ENCODE peak calls at places on chromosome 3, in four cellular contexts. A is foreskin fibroblast, H is kidney, M is A673. S is an unnamed sample.
A peak's percentile ranks its signal among the peaks of the same experiment; 100 is the strongest.

GRCh38 chr3:182234881-182235280 is 523.2 kb downstream of the SOX2 start:
- DNase-seq in A (no peak), H (no peak), M (no peak), S (no peak)

GRCh38 chr3:107598926-107599754 is 76.4 kb downstream of the BBX start:
- DNase-seq in H (peak; percentile 64), A (peak; percentile 29), M (no peak), S (peak; percentile 60)

GRCh38 chr3:122993573-122993972 is 34.0 kb downstream of the SEMA5B start:
- DNase-seq in H (no peak), M (no peak), A (no peak), S (no peak)

GRCh38 chr3:49495016-49495415 is 24.9 kb downstream of the DAG1 start:
- DNase-seq in A (no peak), M (no peak), H (no peak), S (no peak)

GRCh38 chr3:148173836-148174235 is 523.9 kb upstream of the AGTR1 start:
- DNase-seq in M (no peak), H (no peak), A (peak; percentile 10), S (no peak)

GRCh38 chr3:186060222-186060621 is 48.7 kb downstream of the ETV5 start:
- DNase-seq in A (no peak), M (no peak), H (no peak), S (no peak)

GRCh38 chr3:81728766-81729544 is 32.5 kb downstream of the GBE1 start:
- DNase-seq in H (no peak), A (peak; percentile 44), M (no peak), S (peak; percentile 61)

GRCh38 chr3:145849115-145849514 is 311.9 kb downstream of the PLOD2 start:
- DNase-seq in M (no peak), H (no peak), A (no peak), S (no peak)

GRCh38 chr3:71080517-71081083 is 502.9 kb downstream of the FOXP1 start:
- DNase-seq in M (no peak), A (no peak), H (no peak), S (no peak)

GRCh38 chr3:31777092-31777491 is 204.0 kb downstream of the OSBPL10 start:
- DNase-seq in H (no peak), M (no peak), A (peak; percentile 38), S (no peak)

GRCh38 chr3:164340273-164340672 is 738.0 kb downstream of the SI start:
- DNase-seq in A (no peak), H (no peak), M (no peak), S (no peak)

GRCh38 chr3:13420051-13420816 is at the start of gene NUP210:
- DNase-seq in A (no peak), M (no peak), H (peak; percentile 81), S (no peak)

GRCh38 chr3:154851644-154852043 is 228.5 kb upstream of the MME start:
- DNase-seq in H (no peak), M (no peak), A (no peak), S (no peak)

GRCh38 chr3:188720636-188721035 is 451.1 kb upstream of the TPRG1 start:
- DNase-seq in A (peak; percentile 61), M (no peak), H (no peak), S (peak; percentile 43)

GRCh38 chr3:148723591-148723990 is 25.9 kb downstream of the AGTR1 start:
- DNase-seq in M (no peak), H (no peak), A (peak; percentile 71), S (peak; percentile 41)

GRCh38 chr3:133988631-133989161 is 41.0 kb downstream of the SLCO2A1 start:
- DNase-seq in H (no peak), M (no peak), A (no peak), S (no peak)

GRCh38 chr3:34675383-34676120 is 877.1 kb downstream of the PDCD6IP start:
- DNase-seq in A (no peak), H (no peak), M (no peak), S (no peak)

GRCh38 chr3:4935347-4935746 is 43.9 kb upstream of the BHLHE40 start:
- DNase-seq in A (no peak), H (no peak), M (no peak), S (no peak)

GRCh38 chr3:195591852-195592251 is 8.1 kb upstream of the APOD start:
- DNase-seq in A (peak; percentile 66), H (no peak), M (no peak), S (no peak)

GRCh38 chr3:187870360-187871203 is 125.3 kb upstream of the BCL6 start:
- DNase-seq in M (no peak), H (no peak), A (no peak), S (no peak)

GRCh38 chr3:195135921-195136320 is 135.0 kb downstream of the XXYLT1 start:
- DNase-seq in H (no peak), M (no peak), A (no peak), S (no peak)

DNA sequence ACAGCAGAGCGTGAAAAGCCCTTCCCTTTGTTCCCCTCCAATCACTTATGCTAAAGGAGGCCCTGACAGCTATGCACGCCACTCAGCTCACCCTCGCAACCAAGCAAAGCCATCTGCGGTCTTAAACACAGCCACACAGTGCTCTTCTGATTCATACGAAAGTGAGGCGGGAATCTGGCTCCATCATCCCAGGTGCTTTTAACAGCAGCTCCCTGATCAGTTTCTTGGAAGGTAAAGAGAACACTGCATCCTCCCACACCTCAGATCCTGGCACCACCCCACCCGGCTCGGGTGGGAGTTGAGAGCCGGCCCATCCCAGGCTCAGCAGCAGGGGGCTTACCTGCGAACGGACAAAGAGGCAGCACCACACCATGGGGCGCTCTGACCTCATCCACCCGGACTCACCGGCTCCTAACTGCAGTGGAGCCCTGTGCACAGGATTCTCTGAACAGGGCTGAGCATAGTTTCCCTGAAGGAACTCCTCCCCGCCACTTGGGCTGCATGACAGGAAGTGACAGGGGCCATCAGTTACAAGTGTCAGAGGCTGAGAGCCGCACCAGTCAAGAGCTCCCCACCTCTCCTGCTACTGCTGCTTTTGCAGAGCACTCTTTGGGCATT is 114.3 kb upstream of the ARHGEF3 start:
- DNase-seq in A (no peak), H (peak; percentile 76), M (no peak), S (no peak)
- TF ChIP-seq CTCF in A (no peak), H (no peak), M (no peak), S (no peak)

GRCh38 chr3:24477090-24477656 is 17.5 kb downstream of the THRB start:
- DNase-seq in M (no peak), H (no peak), A (no peak), S (no peak)
- H3K4me3 ChIP-seq in M (no peak overlapping the region), H (no peak overlapping the region), A (no peak overlapping the region), S (no peak overlapping the region)

GRCh38 chr3:143763568-143764162 is 84.6 kb downstream of the SLC9A9 start:
- DNase-seq in A (no peak), M (no peak), H (no peak), S (peak; percentile 60)
- TF ChIP-seq CTCF in A (peak; percentile 28), M (peak; percentile 53), H (no peak), S (peak; percentile 53)

GRCh38 chr3:25854214-25854613 is 64.3 kb downstream of the OXSM start:
- DNase-seq in M (no peak), A (no peak), H (no peak), S (peak; percentile 35)
- H3K4me3 ChIP-seq in M (no peak overlapping the region), A (no peak overlapping the region), H (no peak overlapping the region), S (no peak overlapping the region)

GRCh38 chr3:170418422-170419300 is at the start of gene CLDN11:
- DNase-seq in A (peak; percentile 77), M (peak; percentile 33), H (peak; percentile 74), S (peak; percentile 68)
- TF ChIP-seq CTCF in A (peak; percentile 9), M (no peak), H (no peak), S (peak; percentile 31)